ENCODE peak calls at places on chromosomes 3 and 15, in four cellular contexts. Q is stimulated activated CD8-positive, alpha-beta memory T cell treated with anti-CD3 and anti-CD28 coated beads, Interleukin-4, amount 100 ng/mL, for 1 hour; G is NCI-H345; E is right lobe of liver. Y is an unnamed sample.

GRCh38 chr3:124995460-124995994 is 60.3 kb downstream of the HEG1 start:
- DNase-seq in Q (no peak), G (peak; percentile 24), E (peak; percentile 54), Y (peak; percentile 72)

GRCh38 chr15:40906947-40907802 is 12.9 kb downstream of the VPS18 start:
- DNase-seq in Q (no peak), G (peak; percentile 68), E (peak; percentile 69), Y (no peak)

GRCh38 chr3:62622553-62623174 is 249.3 kb upstream of the FEZF2 start:
- DNase-seq in Q (no peak), G (peak; percentile 46), E (no peak), Y (peak; percentile 34)

GRCh38 chr3:67635257-67635656 is 19.2 kb downstream of the SUCLG2 start:
- DNase-seq in Q (no peak), G (no peak), E (no peak), Y (no peak)

GRCh38 chr15:78597583-78597982 is 23.2 kb downstream of the CHRNA3 start:
- DNase-seq in Q (no peak), G (no peak), E (no peak), Y (no peak)

GRCh38 chr15:47434641-47435040 is 282.7 kb upstream of the SEMA6D start:
- DNase-seq in Q (no peak), G (no peak), E (no peak), Y (no peak)

GRCh38 chr3:127220497-127220896 is 27.6 kb downstream of the PRR23E start:
- DNase-seq in Q (no peak), G (no peak), E (no peak), Y (no peak)

GRCh38 chr15:58124585-58124984 is 13.6 kb upstream of the AQP9 start:
- DNase-seq in Q (no peak), G (no peak), E (no peak), Y (no peak)

GRCh38 chr3:129383292-129383860 is 45.1 kb downstream of the EFCAB12 start:
- DNase-seq in Q (no peak), G (peak; percentile 9), E (peak; percentile 59), Y (peak; percentile 76)

GRCh38 chr3:117131259-117131658 is 421.7 kb downstream of the TUSC7 start:
- DNase-seq in Q (no peak), G (no peak), E (no peak), Y (no peak)

GRCh38 chr3:62300617-62301016 is 72.7 kb downstream of the FEZF2 start:
- DNase-seq in Q (no peak), G (no peak), E (no peak), Y (no peak)

GRCh38 chr3:16460886-16461285 is 52.6 kb downstream of the RFTN1 start:
- DNase-seq in Q (no peak), G (no peak), E (no peak), Y (peak; percentile 80)

GRCh38 chr3:196272826-196273225 is 14.7 kb downstream of the PCYT1A start:
- DNase-seq in Q (no peak), G (no peak), E (no peak), Y (no peak)

GRCh38 chr15:70121656-70122297 is 24.1 kb upstream of the TLE3 start:
- DNase-seq in Q (no peak), G (no peak), E (peak; percentile 76), Y (no peak)

GRCh38 chr3:196144383-196145105 is 62.7 kb upstream of the TFRC start:
- DNase-seq in Q (no peak), G (no peak), E (no peak), Y (no peak)

GRCh38 chr3:106488288-106488687 is 619.5 kb upstream of the CBLB start:
- DNase-seq in Q (no peak), G (no peak), E (no peak), Y (no peak)

GRCh38 chr3:184259878-184260570 is 1.3 kb downstream of the CAMK2N2 start:
- DNase-seq in Q (no peak), G (no peak), E (peak; percentile 45), Y (peak; percentile 74)

GRCh38 chr15:35595656-35596055 is 49.7 kb upstream of the DPH6 start:
- DNase-seq in Q (no peak), G (no peak), E (no peak), Y (no peak)

GRCh38 chr3:185024406-185024805 is 128.5 kb downstream of the C3orf70 start:
- DNase-seq in Q (no peak), G (no peak), E (no peak), Y (no peak)

GRCh38 chr3:15206662-15207576 is 873 bp downstream of the CAPN7 start:
- DNase-seq in Q (no peak), G (no peak), E (no peak), Y (no peak)

GRCh38 chr3:170475091-170475705 is 56.5 kb downstream of the CLDN11 start:
- DNase-seq in Q (no peak), G (no peak), E (no peak), Y (no peak)

GRCh38 chr15:42590619-42591237 is 15.3 kb downstream of the STARD9 start:
- DNase-seq in Q (no peak), G (no peak), E (no peak), Y (no peak)

GRCh38 chr3:45771831-45772230 is 24.5 kb downstream of the SLC6A20 start:
- DNase-seq in Q (no peak), G (no peak), E (no peak), Y (no peak)

GRCh38 chr3:9214185-9214584 is 35.3 kb downstream of the SRGAP3 start:
- DNase-seq in Q (no peak), G (no peak), E (no peak), Y (no peak)

GRCh38 chr3:17431477-17432045 is 310.9 kb downstream of the TBC1D5 start:
- DNase-seq in Q (no peak), G (no peak), E (no peak), Y (no peak)

GRCh38 chr15:64501396-64501716 is 41.0 kb downstream of the ZNF609 start:
- DNase-seq in Q (no peak), G (no peak), E (no peak), Y (no peak)

GRCh38 chr15:69718445-69718844 is 265.8 kb downstream of the RPLP1 start:
- DNase-seq in Q (no peak), G (no peak), E (no peak), Y (no peak)

GRCh38 chr3:89000886-89001285 is 106.5 kb upstream of the EPHA3 start:
- DNase-seq in Q (no peak), G (no peak), E (no peak), Y (no peak)

GRCh38 chr3:105767776-105768175 is 101.0 kb downstream of the CBLB start:
- DNase-seq in Q (no peak), G (no peak), E (no peak), Y (no peak)

GRCh38 chr3:118597184-118597583 is 437.5 kb downstream of the IGSF11 start:
- DNase-seq in Q (no peak), G (no peak), E (no peak), Y (no peak)

GRCh38 chr3:187750041-187750512 is 4.8 kb upstream of the BCL6 start:
- DNase-seq in Q (no peak), G (peak; percentile 89), E (no peak), Y (no peak)

GRCh38 chr15:86178845-86179244 is 99.2 kb downstream of the AGBL1 start:
- DNase-seq in Q (no peak), G (no peak), E (no peak), Y (no peak)

GRCh38 chr3:111246967-111247760 is 175.5 kb downstream of the NECTIN3 start:
- DNase-seq in Q (no peak), G (no peak), E (no peak), Y (peak; percentile 33)

GRCh38 chr3:141544697-141545096 is 57.9 kb downstream of the RASA2 start:
- DNase-seq in Q (no peak), G (no peak), E (no peak), Y (no peak)

GRCh38 chr15:65790692-65791334 is 1.3 kb downstream of the DENND4A start:
- DNase-seq in Q (no peak), G (no peak), E (no peak), Y (no peak)

GRCh38 chr3:31968927-31969418 is 12.1 kb downstream of the OSBPL10 start:
- DNase-seq in Q (no peak), G (no peak), E (no peak), Y (no peak)

Y was measured in NCI-H146.